ENCODE peak calls at places on chromosomes 13 and 19, in seven cellular contexts. L is stomach, Z is neuronal stem cell, Q is AG04450, D is neural progenitor cell, O is psoas muscle, W is heart right ventricle. K is an unnamed sample.
A peak's percentile ranks its signal among the peaks of the same experiment; 100 is the strongest.

GRCh38 chr19:35291916-35292315 is at the start of gene MAG:
- DNase-seq in Z (no peak), W (no peak), L (no peak), O (no peak), D (no peak), Q (no peak), K (no peak)

GRCh38 chr13:98451676-98452105 is 125.2 kb downstream of the STK24 start:
- DNase-seq in L (no peak), D (no peak), Z (no peak), O (peak; percentile 48), Q (no peak), W (peak; percentile 42), K (no peak)

GRCh38 chr13:98626298-98626940 is 49.5 kb upstream of the STK24 start:
- DNase-seq in L (no peak), Z (no peak), W (no peak), O (no peak), Q (no peak), D (no peak), K (no peak)

GRCh38 chr13:51803018-51803417 is 945 bp downstream of the DHRS12 start:
- DNase-seq in Z (no peak), D (peak; percentile 37), W (no peak), O (no peak), L (no peak), Q (no peak), K (no peak)

GRCh38 chr13:25192489-25192888 is 20.4 kb upstream of the AMER2 start:
- DNase-seq in W (no peak), Z (no peak), L (no peak), O (no peak), Q (no peak), D (no peak), K (no peak)

GRCh38 chr19:32067686-32068085 is 277.7 kb upstream of the ZNF507 start:
- DNase-seq in Z (peak; percentile 8), W (no peak), D (peak; percentile 80), O (no peak), L (no peak), Q (no peak), K (no peak)

GRCh38 chr19:49422407-49423277 is 599 bp downstream of the PTH2 start:
- DNase-seq in O (peak; percentile 56), L (no peak), Z (peak; percentile 79), D (peak; percentile 92), W (no peak), Q (no peak), K (no peak)

GRCh38 chr19:35170359-35171061 is 16.0 kb downstream of the FXYD5 start:
- DNase-seq in O (no peak), W (no peak), L (no peak), Z (no peak), Q (no peak), D (no peak), K (no peak)

GRCh38 chr13:23074054-23074805 is 106.5 kb upstream of the SGCG start:
- DNase-seq in O (no peak), Z (no peak), L (no peak), D (no peak), W (no peak), Q (no peak), K (no peak)

GRCh38 chr13:113814435-113814821 is 49.4 kb downstream of the GAS6 start:
- DNase-seq in Z (no peak), D (no peak), L (no peak), O (no peak), W (no peak), Q (no peak), K (no peak)

GRCh38 chr13:99922631-99923404 is 48.7 kb downstream of the ZIC5 start:
- DNase-seq in L (peak; percentile 78), Z (no peak), W (no peak), Q (no peak), D (no peak), O (no peak), K (no peak)

GRCh38 chr13:80666782-80667537 is 326.0 kb upstream of the SPRY2 start:
- DNase-seq in Q (no peak), W (no peak), Z (no peak), L (no peak), O (no peak), D (no peak), K (no peak)

GRCh38 chr19:455851-456546 is 4.8 kb downstream of the SHC2 start:
- DNase-seq in O (no peak), Z (no peak), W (no peak), Q (no peak), D (no peak), L (no peak), K (no peak)

GRCh38 chr13:65965496-65965895 is 1264.6 kb downstream of the PCDH9 start:
- DNase-seq in D (no peak), W (no peak), Z (no peak), O (no peak), Q (no peak), L (no peak), K (no peak)

GRCh38 chr13:26694609-26695359 is 65.8 kb downstream of the GPR12 start:
- DNase-seq in W (no peak), Z (no peak), O (no peak), Q (no peak), L (no peak), D (no peak), K (no peak)

GRCh38 chr13:109836629-109837607 is 50.5 kb upstream of the IRS2 start:
- DNase-seq in Q (no peak), L (peak; percentile 56), D (no peak), O (no peak), W (no peak), Z (no peak), K (no peak)

GRCh38 chr13:30334663-30335386 is 27.5 kb upstream of the KATNAL1 start:
- DNase-seq in Q (no peak), Z (peak; percentile 54), D (peak; percentile 64), O (no peak), L (no peak), W (no peak), K (no peak)

GRCh38 chr19:17749912-17750317 is 1.4 kb upstream of the FCHO1 start:
- DNase-seq in L (no peak), O (no peak), Q (no peak), W (no peak), D (no peak), Z (no peak), K (peak; percentile 34)

GRCh38 chr19:2126879-2127518 is 24.4 kb downstream of the AP3D1 start:
- DNase-seq in D (no peak), Q (no peak), Z (no peak), W (no peak), O (no peak), L (no peak), K (no peak)

GRCh38 chr19:2129892-2130770 is 21.2 kb downstream of the AP3D1 start:
- DNase-seq in Z (no peak), O (no peak), D (no peak), Q (no peak), L (no peak), W (no peak), K (no peak)

GRCh38 chr19:2129486-2129885 is 21.9 kb downstream of the AP3D1 start:
- DNase-seq in W (peak; percentile 54), Z (no peak), O (no peak), L (no peak), D (no peak), Q (no peak), K (peak; percentile 79)

GRCh38 chr19:2127758-2128157 is 23.6 kb downstream of the AP3D1 start:
- DNase-seq in O (no peak), L (no peak), D (no peak), Q (no peak), W (peak; percentile 81), Z (no peak), K (peak; percentile 90)

GRCh38 chr19:2129022-2129421 is 22.3 kb downstream of the AP3D1 start:
- DNase-seq in L (no peak), W (no peak), D (no peak), Z (no peak), O (no peak), Q (no peak), K (no peak)
- H3K27ac ChIP-seq in L (no peak overlapping the region), W (peak overlapping the region; percentile 77), D (no peak overlapping the region), Z (no peak overlapping the region), O (no peak overlapping the region), Q (no peak overlapping the region), K (peak overlapping the region; percentile 44)

GRCh38 chr19:40567040-40567749 is 9.5 kb upstream of the SHKBP1 start:
- DNase-seq in W (no peak), O (no peak), Z (no peak), D (peak; percentile 38), L (no peak), Q (no peak), K (no peak)

GRCh38 chr19:40567750-40568494 is 8.8 kb upstream of the SHKBP1 start:
- DNase-seq in O (no peak), W (no peak), Z (no peak), Q (no peak), L (no peak), D (peak; percentile 63), K (no peak)

GRCh38 chr19:40571831-40572495 is 4.7 kb upstream of the SHKBP1 start:
- DNase-seq in O (no peak), Q (no peak), Z (no peak), W (no peak), L (no peak), D (no peak), K (no peak)

GRCh38 chr19:40570313-40571004 is 6.2 kb upstream of the SHKBP1 start:
- DNase-seq in W (peak; percentile 99), Q (peak; percentile 100), O (peak; percentile 100), L (peak; percentile 99), D (peak; percentile 100), Z (peak; percentile 99), K (peak; percentile 100)

GRCh38 chr19:40571005-40571318 is 5.7 kb upstream of the SHKBP1 start:
- DNase-seq in Q (no peak), Z (no peak), D (no peak), O (no peak), W (no peak), L (no peak), K (no peak)
- H3K4me3 ChIP-seq in Q (peak overlapping the region; percentile 7), Z (no peak overlapping the region), D (peak overlapping the region; percentile 17), O (no peak overlapping the region), W (no peak overlapping the region), L (no peak overlapping the region), K (no peak overlapping the region)

DNA sequence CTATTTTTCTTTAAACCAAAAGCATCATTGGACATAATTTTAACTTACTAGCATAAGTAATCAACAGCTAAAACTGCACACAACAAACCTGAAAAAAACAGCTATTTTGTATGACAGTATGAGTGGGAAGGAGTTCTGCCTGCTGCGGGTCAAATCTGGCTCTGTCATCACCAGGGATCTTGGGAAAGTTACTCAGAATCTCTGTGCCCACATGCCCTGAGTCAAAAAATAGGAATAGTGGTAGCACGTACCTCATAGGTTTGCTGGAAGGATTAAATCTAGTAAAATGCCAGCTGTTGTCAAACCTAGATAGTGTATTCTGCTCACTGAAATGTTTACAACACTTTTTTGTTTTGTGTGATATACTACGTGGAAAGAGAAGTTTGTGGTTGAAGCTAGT is 1.1 kb downstream of the CLN5 start:
- DNase-seq in W (no peak), D (no peak), Z (no peak), O (no peak), Q (no peak), L (no peak), K (no peak)
- H3K27ac ChIP-seq in W (peak overlapping the region; percentile 92), D (no peak overlapping the region), Z (no peak overlapping the region), O (peak overlapping the region; percentile 91), Q (peak overlapping the region; percentile 61), L (no peak overlapping the region), K (peak overlapping the region; percentile 91)

DNA sequence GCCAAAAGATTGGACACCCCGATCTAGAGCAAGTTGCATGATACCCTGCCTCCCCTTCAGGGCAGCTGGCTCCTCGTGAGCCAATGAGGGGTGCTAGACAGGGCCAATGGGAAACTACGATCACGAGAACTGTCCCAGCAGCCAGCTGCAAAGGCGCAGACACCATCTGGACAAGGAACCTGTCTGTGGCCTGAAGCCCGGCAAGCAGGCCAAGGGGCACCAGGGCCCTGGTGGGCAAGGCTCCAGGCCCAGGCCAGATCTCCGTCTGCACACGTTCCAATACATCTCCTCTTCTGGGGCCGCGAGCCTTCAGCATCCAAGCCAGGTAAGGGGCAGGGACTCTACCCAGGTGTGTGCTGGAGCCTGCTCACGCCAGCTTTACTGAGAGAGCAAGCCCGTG is 20.2 kb downstream of the MED26 start:
- DNase-seq in Z (no peak), Q (no peak), O (no peak), D (no peak), W (no peak), L (no peak), K (no peak)
- H3K4me3 ChIP-seq in Z (no peak overlapping the region), Q (no peak overlapping the region), O (no peak overlapping the region), D (no peak overlapping the region), W (no peak overlapping the region), L (no peak overlapping the region), K (no peak overlapping the region)

K was measured in heart left ventricle.